ENCODE peak calls at places on chromosomes 12 and 14, in five cellular contexts. T is astrocyte of the spinal cord, S is foreskin fibroblast, J is lung, P is astrocyte. Z is an unnamed sample.

GRCh38 chr12:71840226-71840847 is 778 bp downstream of the TBC1D15 start:
- DNase-seq in S (peak), P (peak), J (no peak), T (peak), Z (peak)

GRCh38 chr14:68896132-68896531 is 83.0 kb downstream of the ACTN1 start:
- DNase-seq in T (no peak), P (no peak), S (no peak), J (no peak), Z (no peak)

GRCh38 chr12:39990122-39991101 is 115.5 kb downstream of the SLC2A13 start:
- DNase-seq in P (peak), J (peak), T (peak), S (peak), Z (peak)

GRCh38 chr12:15472036-15472435 is 149.7 kb downstream of the PTPRO start:
- DNase-seq in P (no peak), J (no peak), S (no peak), T (no peak), Z (no peak)

GRCh38 chr12:117101953-117102833 is 3.0 kb upstream of the TESC start:
- DNase-seq in J (no peak), T (no peak), P (no peak), S (no peak), Z (no peak)

GRCh38 chr12:49868952-49869815 is 26.3 kb upstream of the BCDIN3D start:
- DNase-seq in P (peak), J (peak), T (peak), S (peak), Z (peak)

GRCh38 chr14:76904100-76904739 is 78.0 kb downstream of the LRRC74A start:
- DNase-seq in P (peak), J (no peak), S (peak), T (peak), Z (no peak)

GRCh38 chr12:7588703-7589329 is 76.9 kb downstream of the APOBEC1 start:
- DNase-seq in T (peak), S (peak), P (no peak), J (peak), Z (peak)

GRCh38 chr14:53979747-53980642 is 23.4 kb upstream of the BMP4 start:
- DNase-seq in S (peak), P (peak), J (no peak), T (peak), Z (peak)

GRCh38 chr12:109098142-109098652 is 800 bp downstream of the UNG start:
- DNase-seq in P (peak), T (peak), J (peak), S (peak), Z (no peak)

GRCh38 chr12:53602176-53602942 is 23.8 kb downstream of the ATF7 start:
- DNase-seq in S (no peak), T (no peak), J (no peak), P (no peak), Z (no peak)

GRCh38 chr12:47349770-47350408 is 270.1 kb upstream of the AMIGO2 start:
- DNase-seq in P (peak), T (no peak), J (no peak), S (no peak), Z (no peak)

GRCh38 chr12:97005612-97006011 is 98.6 kb downstream of the NEDD1 start:
- DNase-seq in P (no peak), J (no peak), S (no peak), T (no peak), Z (no peak)

GRCh38 chr14:51704465-51705050 is 52.8 kb downstream of the FRMD6 start:
- DNase-seq in P (no peak), T (peak), S (no peak), J (no peak), Z (no peak)

GRCh38 chr12:130791699-130792098 is 47.4 kb downstream of the STX2 start:
- DNase-seq in P (no peak), J (no peak), T (no peak), S (no peak), Z (no peak)

GRCh38 chr12:113070117-113070906 is 13.8 kb downstream of the DTX1 start:
- DNase-seq in T (no peak), J (peak), P (no peak), S (no peak), Z (no peak)

GRCh38 chr12:48960834-48961233 is 3.5 kb upstream of the ARF3 start:
- DNase-seq in P (no peak), S (no peak), J (no peak), T (no peak), Z (no peak)

GRCh38 chr14:33916663-33917565 is 34.0 kb downstream of the EGLN3 start:
- DNase-seq in T (peak), S (no peak), J (no peak), P (peak), Z (no peak)

GRCh38 chr14:28666961-28667360 is 99.6 kb upstream of the FOXG1 start:
- DNase-seq in T (peak), J (no peak), P (no peak), S (no peak), Z (no peak)

GRCh38 chr14:33493329-33493728 is 457.5 kb downstream of the EGLN3 start:
- DNase-seq in P (no peak), T (no peak), J (no peak), S (no peak), Z (no peak)

GRCh38 chr12:93571854-93572711 is at the start of gene SOCS2:
- DNase-seq in T (no peak), P (peak), S (no peak), J (no peak), Z (no peak)

GRCh38 chr14:104989236-104989950 is 3.8 kb downstream of the CLBA1 start:
- DNase-seq in S (no peak), J (no peak), T (no peak), P (no peak), Z (no peak)

GRCh38 chr12:6199531-6200265 is 502 bp upstream of the CD9 start:
- DNase-seq in J (peak), P (no peak), S (no peak), T (no peak), Z (no peak)

GRCh38 chr12:113222730-113223531 is 1.7 kb downstream of the TPCN1 start:
- DNase-seq in T (peak), J (peak), S (peak), P (peak), Z (peak)

GRCh38 chr12:19518209-19518608 is 78.9 kb downstream of the AEBP2 start:
- DNase-seq in S (no peak), T (no peak), J (no peak), P (no peak), Z (no peak)

GRCh38 chr12:68838046-68838886 is 30.3 kb downstream of the MDM2 start:
- DNase-seq in J (no peak), T (no peak), S (no peak), P (no peak), Z (no peak)

GRCh38 chr14:64879635-64880381 is at the start of gene SPTB:
- DNase-seq in P (no peak), S (no peak), T (no peak), J (no peak), Z (no peak)

GRCh38 chr14:26963696-26964095 is 365.9 kb upstream of the NOVA1 start:
- DNase-seq in T (no peak), P (peak), S (no peak), J (no peak), Z (no peak)

GRCh38 chr14:55370883-55371455 is 40.7 kb downstream of the ATG14 start:
- DNase-seq in S (no peak), P (no peak), J (no peak), T (no peak), Z (no peak)

GRCh38 chr14:69612014-69612758 is 790 bp downstream of the SUSD6 start:
- DNase-seq in P (no peak), T (peak), J (no peak), S (peak), Z (no peak)

GRCh38 chr14:101717663-101718490 is 43.6 kb upstream of the PPP2R5C start:
- DNase-seq in S (no peak), P (no peak), T (no peak), J (no peak), Z (no peak)

GRCh38 chr14:101721951-101722661 is 39.4 kb upstream of the PPP2R5C start:
- DNase-seq in P (peak), T (peak), S (peak), J (peak), Z (peak)

GRCh38 chr14:101719045-101719645 is 42.4 kb upstream of the PPP2R5C start:
- DNase-seq in J (no peak), T (no peak), S (no peak), P (no peak), Z (no peak)

GRCh38 chr14:101721111-101721510 is 40.4 kb upstream of the PPP2R5C start:
- DNase-seq in T (no peak), P (no peak), S (no peak), J (no peak), Z (no peak)

GRCh38 chr14:101719708-101720107 is 41.8 kb upstream of the PPP2R5C start:
- DNase-seq in T (no peak), P (no peak), S (no peak), J (no peak), Z (no peak)
- TF ChIP-seq CTCF in T (no peak), P (no peak), S (no peak), J (no peak), Z (no peak)

DNA sequence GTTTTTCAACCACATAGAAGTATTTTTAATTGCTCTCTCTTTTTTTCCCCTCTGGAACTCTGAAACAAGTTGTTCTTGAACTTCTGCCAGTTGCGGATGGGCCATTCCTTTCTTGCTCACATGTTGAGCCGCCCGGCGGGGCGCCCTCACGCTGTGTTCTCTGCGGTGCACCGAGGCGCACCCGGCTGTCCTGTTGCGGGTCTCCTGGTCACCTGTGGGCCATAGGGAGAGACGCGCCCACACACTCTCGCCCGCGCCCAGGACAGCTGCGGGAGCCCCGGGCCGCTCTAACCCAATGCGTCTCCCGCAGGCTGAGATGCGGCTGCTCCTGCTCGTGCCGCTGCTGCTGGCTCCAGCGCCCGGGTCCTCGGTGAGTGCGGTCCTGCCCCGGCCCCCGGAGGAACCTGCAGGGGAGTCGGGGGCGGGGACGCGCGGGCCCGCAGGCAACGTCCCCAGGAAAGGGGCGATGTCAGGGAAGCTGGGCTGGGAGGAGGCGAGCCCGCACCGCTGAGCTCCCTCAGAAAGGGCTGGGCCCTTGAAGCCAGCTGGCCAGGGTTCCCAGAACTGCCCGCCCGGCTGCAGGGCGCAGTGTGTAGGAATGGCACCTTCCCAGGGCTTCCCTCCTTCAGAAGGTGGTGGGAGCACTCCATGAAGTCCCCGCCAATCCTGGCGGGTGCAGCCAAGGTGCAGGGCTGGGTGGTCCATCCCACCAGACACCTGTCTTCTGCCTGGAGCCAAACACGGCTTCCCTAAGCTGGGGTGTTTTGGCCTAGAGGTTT is 2.3 kb downstream of the PAPLN start:
- DNase-seq in P (peak), J (no peak), S (peak), T (peak), Z (no peak)
- H3K4me3 ChIP-seq in P (peak), J (no peak), S (peak), T (peak), Z (peak)

DNA sequence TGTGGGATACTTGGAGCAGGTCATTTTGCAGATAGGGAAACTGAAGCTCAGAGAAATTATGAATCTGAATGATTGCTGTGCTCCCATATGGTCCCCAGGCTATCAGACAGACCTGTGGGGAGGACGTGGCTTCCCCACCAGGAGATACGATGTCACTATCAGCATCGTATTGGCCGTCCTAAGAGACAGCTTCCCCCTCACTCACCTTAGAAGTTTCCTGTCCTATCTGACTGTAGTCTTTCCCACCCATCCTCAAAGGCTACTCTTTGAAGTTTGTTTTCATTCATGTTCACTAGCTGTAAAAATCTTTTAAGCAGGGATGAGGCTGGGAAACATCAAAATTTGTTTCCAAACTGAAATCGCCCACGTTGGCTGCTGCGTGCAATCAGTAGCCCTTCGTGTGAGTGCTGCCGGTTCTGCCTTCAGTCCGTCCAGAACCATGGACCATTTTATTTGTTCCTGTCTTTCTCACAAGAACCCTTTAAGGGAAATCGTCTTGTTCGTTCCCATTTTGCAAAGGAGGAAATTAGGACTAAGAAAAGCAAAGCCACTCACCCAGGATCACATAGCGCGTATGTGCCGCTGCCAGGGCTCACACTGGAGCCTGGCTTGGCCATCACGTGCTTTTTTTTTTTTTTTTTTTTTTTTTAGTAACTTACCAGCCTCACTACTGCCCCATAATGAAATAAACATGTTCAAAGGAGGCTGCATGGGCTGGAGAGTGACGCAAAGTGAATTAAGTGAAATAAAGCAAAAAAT is 1.0 kb upstream of the KDM2B start:
- DNase-seq in T (peak), P (no peak), S (peak), J (no peak), Z (no peak)
- TF ChIP-seq CTCF in T (no peak), P (peak), S (no peak), J (no peak), Z (no peak)

DNA sequence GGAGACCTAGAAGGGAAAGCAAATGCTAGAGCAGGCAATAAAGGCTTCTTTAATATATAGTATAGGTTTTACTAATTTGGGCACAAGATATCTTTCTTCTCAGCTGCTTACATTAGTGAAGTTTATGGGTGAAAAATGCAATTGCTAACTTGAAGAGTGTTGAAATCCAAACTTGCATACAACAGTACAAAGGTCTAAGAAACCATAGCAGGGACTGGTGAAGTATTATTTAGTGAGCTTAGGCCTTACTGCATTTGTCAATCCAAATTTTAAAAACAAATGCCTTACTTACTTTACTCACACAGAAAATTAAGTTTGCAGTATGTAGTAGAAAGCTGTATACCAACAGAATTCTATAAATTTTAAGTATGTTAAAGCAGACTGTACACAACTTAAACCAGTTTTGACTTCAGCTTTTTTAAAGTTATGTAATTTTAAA is 1.4 kb upstream of the AP4S1 start:
- DNase-seq in S (no peak), T (no peak), P (no peak), J (no peak), Z (no peak)
- H3K4me3 ChIP-seq in S (peak), T (peak), P (peak), J (no peak), Z (peak)

DNA sequence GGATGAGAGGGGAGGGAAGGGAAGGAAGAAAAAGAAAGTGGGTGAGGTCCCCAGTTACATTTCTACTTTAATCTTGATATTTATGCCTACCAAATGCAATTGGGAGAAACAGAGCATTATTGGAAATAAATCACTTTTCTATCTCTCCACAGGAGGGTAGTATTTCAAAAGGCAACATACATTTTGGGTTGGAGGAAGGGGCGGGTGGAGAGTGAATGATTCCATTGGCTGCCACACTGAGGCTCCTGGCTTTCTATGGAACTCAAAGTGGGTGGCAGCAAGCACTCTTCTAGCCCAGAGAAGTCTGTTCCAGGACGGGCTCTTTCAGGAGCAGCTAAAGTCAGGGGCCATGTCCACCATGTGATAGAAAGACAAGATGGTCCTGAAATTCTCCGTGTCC is 441.3 kb downstream of the DAD1 start:
- DNase-seq in S (no peak), P (no peak), T (no peak), J (no peak), Z (no peak)
- TF ChIP-seq CTCF in S (no peak), P (no peak), T (no peak), J (no peak), Z (no peak)

GRCh38 chr12:24111591-24111990 is 162.1 kb upstream of the SOX5 start:
- DNase-seq in T (peak), S (no peak), P (peak), J (no peak), Z (no peak)
- H3K4me3 ChIP-seq in T (no peak), S (no peak), P (no peak), J (no peak), Z (no peak)

GRCh38 chr14:80862983-80863382 is 78.6 kb downstream of the CEP128 start:
- DNase-seq in J (no peak), P (no peak), T (no peak), S (no peak), Z (no peak)
- TF ChIP-seq CTCF in J (no peak), P (peak), T (peak), S (peak), Z (no peak)

GRCh38 chr12:92365836-92366235 is 220.2 kb upstream of the BTG1 start:
- DNase-seq in J (no peak), T (no peak), P (no peak), S (no peak), Z (no peak)

GRCh38 chr12:92362785-92363184 is 217.1 kb upstream of the BTG1 start:
- DNase-seq in T (no peak), J (no peak), S (no peak), P (no peak), Z (no peak)

GRCh38 chr12:92363295-92364146 is 217.9 kb upstream of the BTG1 start:
- DNase-seq in S (peak), T (peak), J (no peak), P (peak), Z (peak)

GRCh38 chr12:92362109-92362508 is 216.5 kb upstream of the BTG1 start:
- DNase-seq in S (no peak), P (no peak), T (no peak), J (no peak), Z (no peak)

DNA sequence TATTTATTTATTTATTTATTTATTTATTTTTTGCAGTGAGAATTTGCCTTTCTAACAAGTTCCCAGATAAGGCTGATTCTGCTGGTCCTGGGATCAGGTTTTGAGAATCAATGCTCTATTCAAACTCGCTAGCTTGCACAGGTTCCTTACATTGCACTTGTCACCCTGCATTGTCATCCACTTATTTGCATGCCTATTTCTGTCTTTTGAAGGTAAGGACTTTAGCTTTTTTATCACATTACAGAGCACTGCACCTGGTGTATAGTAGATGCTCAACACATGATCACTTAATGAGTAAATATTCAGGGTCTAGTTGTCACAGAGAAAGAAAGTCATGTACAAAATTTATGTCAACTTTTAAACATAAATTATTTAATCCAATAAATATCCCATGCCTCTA is 219.7 kb upstream of the BTG1 start:
- DNase-seq in T (no peak), P (no peak), J (no peak), S (no peak), Z (no peak)
- H3K4me3 ChIP-seq in T (no peak), P (no peak), J (no peak), S (no peak), Z (no peak)

GRCh38 chr12:65093571-65093970 is 27.5 kb downstream of the WIF1 start:
- DNase-seq in T (no peak), J (no peak), S (peak), P (no peak), Z (no peak)
- TF ChIP-seq CTCF in T (no peak), J (no peak), S (no peak), P (no peak), Z (no peak)

DNA sequence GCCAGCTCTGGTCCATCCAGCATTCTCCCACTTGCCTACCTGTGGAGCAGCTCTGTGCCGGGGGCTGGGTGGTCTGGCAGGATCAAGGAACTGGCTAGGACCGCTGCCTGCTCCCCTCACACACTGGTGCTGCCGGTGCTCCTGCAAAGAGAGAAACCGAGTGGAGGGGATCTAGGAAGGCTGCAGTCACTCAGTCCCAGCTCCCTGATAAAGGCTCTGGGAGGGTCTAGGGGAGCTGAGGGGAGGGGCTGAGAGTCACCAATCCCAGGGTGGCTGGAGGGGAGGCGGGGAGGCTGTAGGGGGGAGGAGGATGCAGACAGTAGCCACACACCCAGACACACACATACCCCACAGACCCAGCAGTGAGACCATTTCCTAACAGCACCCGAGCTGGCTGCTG is at the start of gene TAC3:
- DNase-seq in J (no peak), T (no peak), S (no peak), P (no peak), Z (no peak)
- H3K4me3 ChIP-seq in J (no peak), T (no peak), S (no peak), P (no peak), Z (no peak)